ENCODE peak calls at places on chromosomes 4 and X, in ten cellular contexts. H is colonic mucosa, E is cardiac muscle cell, D is uterus, F is stomach, T is breast epithelium, V is PC-9, R is lower lobe of right lung, K is neuronal stem cell, O is testis. X is an unnamed sample.

GRCh38 chr4:72817012-72817411 is 248.0 kb upstream of the ADAMTS3 start:
- DNase-seq in H (no peak), E (peak; percentile 6), D (no peak), F (no peak), T (no peak), V (no peak), R (no peak), K (no peak), O (no peak), X (no peak)

GRCh38 chr4:80180743-80181142 is 16.6 kb upstream of the PRDM8 start:
- DNase-seq in H (no peak), E (no peak), D (no peak), F (no peak), T (no peak), V (no peak), R (no peak), K (no peak), O (no peak), X (no peak)

GRCh38 chr4:187632260-187633010 is 363.1 kb upstream of the ZFP42 start:
- DNase-seq in H (no peak), E (no peak), D (no peak), F (no peak), T (no peak), V (no peak), R (no peak), K (no peak), O (no peak), X (no peak)

GRCh38 chr4:174217273-174218126 is 66.0 kb downstream of the FBXO8 start:
- DNase-seq in H (no peak), E (peak; percentile 76), D (no peak), F (no peak), T (no peak), V (no peak), R (no peak), K (peak; percentile 24), O (peak; percentile 32), X (peak; percentile 24)

GRCh38 chr4:72286185-72286584 is 254.4 kb downstream of the NPFFR2 start:
- DNase-seq in H (no peak), E (peak; percentile 23), D (no peak), F (no peak), T (no peak), V (no peak), R (no peak), K (no peak), O (no peak), X (peak; percentile 30)

GRCh38 chrX:121581885-121582284 is 534.5 kb downstream of the GLUD2 start:
- DNase-seq in H (no peak), E (no peak), D (no peak), F (no peak), T (no peak), V (no peak), R (no peak), K (no peak), O (no peak), X (peak; percentile 5)

GRCh38 chr4:122450847-122451246 is 5.7 kb downstream of the IL2 start:
- DNase-seq in H (no peak), E (peak; percentile 19), D (no peak), F (no peak), T (no peak), V (no peak), R (no peak), K (peak; percentile 29), O (peak; percentile 36), X (peak; percentile 29)

GRCh38 chr4:156725257-156725656 is 246.3 kb downstream of the PDGFC start:
- DNase-seq in H (no peak), E (no peak), D (no peak), F (peak; percentile 28), T (no peak), V (no peak), R (no peak), K (no peak), O (no peak), X (no peak)

GRCh38 chr4:44446801-44447562 is 1.6 kb downstream of the KCTD8 start:
- DNase-seq in H (peak; percentile 16), E (peak; percentile 0), D (no peak), F (peak; percentile 33), T (peak; percentile 39), V (no peak), R (no peak), K (peak; percentile 18), O (no peak), X (peak; percentile 17)

GRCh38 chr4:44446191-44446590 is 2.4 kb downstream of the KCTD8 start:
- DNase-seq in H (no peak), E (no peak), D (no peak), F (no peak), T (no peak), V (no peak), R (no peak), K (no peak), O (no peak), X (no peak)

GRCh38 chr4:44448548-44449443 is at the start of gene KCTD8:
- DNase-seq in H (peak; percentile 76), E (peak; percentile 83), D (peak; percentile 86), F (peak; percentile 93), T (peak; percentile 57), V (no peak), R (peak; percentile 82), K (peak; percentile 93), O (peak; percentile 95), X (peak; percentile 88)

DNA sequence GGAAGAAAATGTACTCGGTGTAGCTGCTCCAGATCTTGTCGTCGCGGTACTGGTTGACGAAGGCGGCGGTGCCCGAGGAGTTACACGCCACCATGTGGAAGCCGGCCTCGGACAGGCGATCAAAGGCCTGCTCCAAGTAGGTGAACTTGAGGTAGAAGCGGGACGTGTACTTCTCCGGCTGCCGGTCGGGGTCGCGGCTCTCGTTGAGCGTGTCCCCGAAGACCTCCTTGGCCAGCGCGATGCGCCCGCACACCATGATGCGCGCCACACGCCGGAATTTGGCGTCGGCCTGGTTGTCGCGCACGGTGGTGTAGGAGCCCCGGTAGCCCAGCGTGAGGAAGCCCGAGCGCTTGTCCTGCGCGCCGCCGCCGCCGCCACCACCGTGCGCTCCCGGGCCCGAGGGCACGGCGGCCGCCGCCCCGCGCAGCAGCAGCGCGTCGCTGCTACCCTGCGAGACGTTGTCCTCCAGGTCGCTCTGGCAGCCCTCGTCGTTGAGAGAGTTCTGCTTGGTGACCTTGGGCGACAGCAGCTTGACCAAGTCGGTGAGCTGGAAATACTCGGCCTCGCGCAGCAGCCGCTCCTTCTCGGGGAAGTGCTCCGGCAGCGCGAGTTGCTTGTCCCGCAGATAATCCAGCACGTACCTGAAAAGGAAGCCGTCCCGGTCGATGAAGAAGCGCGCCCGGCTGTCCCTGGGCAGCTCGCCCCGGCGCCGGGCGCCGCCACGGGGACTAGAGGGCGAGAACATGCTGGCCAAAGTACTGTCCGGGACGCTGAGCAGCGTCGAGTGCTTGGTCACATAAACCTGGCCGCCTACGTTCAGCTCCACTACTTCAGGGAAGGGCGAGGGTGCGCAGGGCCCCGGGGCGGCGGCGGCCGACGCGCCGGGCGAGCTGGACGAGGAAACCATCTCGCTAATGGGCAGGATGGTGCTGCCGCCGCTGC is 775 bp downstream of the KCTD8 start:
- DNase-seq in H (peak; percentile 16), E (peak; percentile 10), D (peak; percentile 23), F (peak; percentile 70), T (peak; percentile 53), V (no peak), R (peak; percentile 43), K (peak; percentile 49), O (peak; percentile 73), X (no peak)
- H3K4me3 ChIP-seq in H (peak overlapping the region; percentile 52), E (peak overlapping the region; percentile 35), D (peak overlapping the region; percentile 37), F (peak overlapping the region; percentile 65), T (peak overlapping the region; percentile 56), V (no peak overlapping the region), R (peak overlapping the region; percentile 56), K (peak overlapping the region; percentile 44), O (peak overlapping the region; percentile 67), X (peak overlapping the region; percentile 33)

GRCh38 chr4:139146926-139147547 is 30.0 kb downstream of the ELF2 start:
- DNase-seq in H (no peak), E (no peak), D (no peak), F (no peak), T (no peak), V (no peak), R (no peak), K (no peak), O (no peak), X (no peak)

GRCh38 chr4:139144911-139145551 is 32.0 kb downstream of the ELF2 start:
- DNase-seq in H (peak; percentile 36), E (no peak), D (no peak), F (peak; percentile 59), T (no peak), V (no peak), R (no peak), K (no peak), O (no peak), X (no peak)

GRCh38 chr4:139144161-139144859 is 32.7 kb downstream of the ELF2 start:
- DNase-seq in H (peak; percentile 27), E (peak; percentile 79), D (peak; percentile 58), F (peak; percentile 57), T (no peak), V (no peak), R (peak; percentile 79), K (no peak), O (peak; percentile 74), X (no peak)

GRCh38 chr4:139142980-139143379 is 34.0 kb downstream of the ELF2 start:
- DNase-seq in H (no peak), E (no peak), D (no peak), F (no peak), T (no peak), V (no peak), R (no peak), K (no peak), O (no peak), X (no peak)

GRCh38 chr4:139145552-139145932 is 31.5 kb downstream of the ELF2 start:
- DNase-seq in H (no peak), E (no peak), D (no peak), F (no peak), T (no peak), V (no peak), R (no peak), K (no peak), O (no peak), X (no peak)
- H3K4me1 ChIP-seq in H (peaks cover 5% of the 10 kb centered on the region), E (peaks cover 15% of the 10 kb centered on the region), D (peaks cover 8% of the 10 kb centered on the region), F (peaks cover 54% of the 10 kb centered on the region), T (peaks cover 5% of the 10 kb centered on the region), V (no peaks in the 10 kb centered on the region), R (peaks cover 23% of the 10 kb centered on the region), K (no peaks in the 10 kb centered on the region), O (peaks cover 25% of the 10 kb centered on the region), X (peaks cover 4% of the 10 kb centered on the region)

DNA sequence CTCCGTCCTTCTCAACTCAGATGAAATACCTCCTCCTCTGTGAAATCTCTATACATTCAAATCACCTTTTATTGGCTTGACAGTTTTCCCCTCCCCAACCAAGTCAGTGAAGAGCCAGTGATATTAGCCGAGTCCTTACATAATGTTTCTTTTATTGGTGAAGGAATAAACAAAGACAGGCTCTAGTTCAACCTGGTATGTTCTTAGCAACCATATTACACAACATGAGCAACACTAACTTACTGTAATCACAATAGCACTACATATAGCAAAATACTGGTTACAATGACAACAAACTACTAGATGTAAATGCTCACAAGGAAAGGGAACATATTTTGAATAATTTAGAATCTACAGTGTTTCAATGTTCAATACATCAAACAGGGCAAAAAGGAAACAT is 19.9 kb downstream of the DHX15 start:
- DNase-seq in H (no peak), E (peak; percentile 27), D (no peak), F (no peak), T (no peak), V (no peak), R (no peak), K (no peak), O (no peak), X (no peak)
- H3K36me3 ChIP-seq in H (no peaks in the 10 kb centered on the region), E (peaks cover 3% of the 10 kb centered on the region), D (no peaks in the 10 kb centered on the region), F (no peaks in the 10 kb centered on the region), T (no peaks in the 10 kb centered on the region), V (peaks cover 37% of the 10 kb centered on the region), R (peaks cover 22% of the 10 kb centered on the region), K (peaks cover 13% of the 10 kb centered on the region), O (no peaks in the 10 kb centered on the region), X (peaks cover 51% of the 10 kb centered on the region)

GRCh38 chrX:78747471-78747870 is at the start of gene LPAR4:
- DNase-seq in H (no peak), E (peak; percentile 49), D (no peak), F (no peak), T (no peak), V (no peak), R (no peak), K (peak; percentile 69), O (peak; percentile 13), X (no peak)

DNA sequence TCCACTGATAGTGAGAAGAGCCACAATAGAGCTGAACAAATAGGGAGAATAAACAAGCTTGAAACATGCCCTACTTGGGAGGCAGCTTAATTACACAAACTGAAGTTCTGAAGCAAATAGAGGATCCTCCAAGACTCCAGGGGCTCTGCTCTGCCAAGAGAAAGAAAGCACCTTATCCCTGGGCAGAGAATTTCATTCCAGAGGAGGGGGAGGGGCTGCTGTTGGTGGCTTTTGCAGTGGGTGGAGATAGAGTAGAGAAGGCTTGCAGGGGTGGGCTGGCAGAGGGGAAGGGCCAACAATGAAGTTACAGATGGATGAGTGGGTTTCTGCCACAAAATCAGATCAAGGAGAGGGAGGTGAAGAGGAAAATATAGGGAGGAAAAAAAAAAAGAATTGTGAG is 1.0 kb upstream of the LPAR4 start:
- DNase-seq in H (no peak), E (no peak), D (no peak), F (no peak), T (no peak), V (no peak), R (no peak), K (peak; percentile 38), O (no peak), X (no peak)
- H3K4me3 ChIP-seq in H (no peak overlapping the region), E (no peak overlapping the region), D (no peak overlapping the region), F (no peak overlapping the region), T (no peak overlapping the region), V (no peak overlapping the region), R (no peak overlapping the region), K (no peak overlapping the region), O (no peak overlapping the region), X (no peak overlapping the region)